ENCODE peak calls at places on chromosomes 16 and 17, in four cellular contexts. E, C, I and B are unnamed samples.
A peak's percentile ranks its signal among the peaks of the same experiment; 100 is the strongest.

GRCh38 chr17:75750661-75751423 is 14.2 kb downstream of the GALK1 start:
- DNase-seq in I (no peak), C (no peak), E (peak; percentile 31), B (no peak)

GRCh38 chr16:57941016-57941656 is 29.8 kb downstream of the CNGB1 start:
- DNase-seq in C (peak; percentile 92), E (no peak), I (peak; percentile 41), B (no peak)

GRCh38 chr16:2469399-2470233 is 1.5 kb upstream of the NTN3 start:
- DNase-seq in E (no peak), C (no peak), I (no peak), B (no peak)

GRCh38 chr17:2090804-2091534 is 36.1 kb downstream of the HIC1 start:
- DNase-seq in C (no peak), E (peak; percentile 51), I (peak; percentile 71), B (peak; percentile 53)

GRCh38 chr16:70250748-70251650 is 741 bp downstream of the EXOSC6 start:
- DNase-seq in C (peak; percentile 55), I (peak; percentile 45), E (peak; percentile 73), B (peak; percentile 62)

GRCh38 chr16:24151482-24151939 is 104.6 kb upstream of the CACNG3 start:
- DNase-seq in I (no peak), C (no peak), E (no peak), B (no peak)

GRCh38 chr16:85385463-85386331 is 227.4 kb upstream of the GSE1 start:
- DNase-seq in I (no peak), C (peak; percentile 20), E (peak; percentile 32), B (peak; percentile 79)

GRCh38 chr16:27585200-27585599 is 35.3 kb downstream of the KATNIP start:
- DNase-seq in I (no peak), E (no peak), C (no peak), B (no peak)

GRCh38 chr16:14344292-14344691 is 273.2 kb downstream of the MRTFB start:
- DNase-seq in I (no peak), E (no peak), C (no peak), B (no peak)

GRCh38 chr16:89765292-89765810 is 44.0 kb downstream of the ZNF276 start:
- DNase-seq in C (no peak), E (peak; percentile 36), I (no peak), B (no peak)

GRCh38 chr16:88885693-88886253 is 19.3 kb upstream of the PABPN1L start:
- DNase-seq in C (no peak), I (no peak), E (no peak), B (no peak)

GRCh38 chr16:49866533-49867155 is 10.7 kb upstream of the ZNF423 start:
- DNase-seq in I (no peak), C (no peak), E (no peak), B (peak; percentile 37)

GRCh38 chr16:12291989-12292759 is 315.6 kb downstream of the SNX29 start:
- DNase-seq in E (no peak), I (no peak), C (no peak), B (no peak)

GRCh38 chr16:89764711-89765201 is 43.4 kb downstream of the ZNF276 start:
- DNase-seq in C (no peak), I (no peak), E (peak; percentile 67), B (no peak)

GRCh38 chr16:66695474-66695934 is 1.0 kb downstream of the CMTM4 start:
- DNase-seq in I (no peak), C (no peak), E (no peak), B (no peak)

GRCh38 chr16:31470615-31471014 is 1.3 kb upstream of the TGFB1I1 start:
- DNase-seq in I (no peak), C (no peak), E (no peak), B (no peak)

GRCh38 chr17:60139438-60140285 is 10.1 kb upstream of the CA4 start:
- DNase-seq in E (peak; percentile 85), C (peak; percentile 11), I (peak; percentile 57), B (peak; percentile 94)
- TF ChIP-seq CTCF in E (peak; percentile 59), C (no peak), I (peak; percentile 84), B (peak; percentile 16)

GRCh38 chr16:54934536-54935410 is 4.1 kb downstream of the IRX5 start:
- DNase-seq in I (no peak), C (no peak), E (no peak), B (peak; percentile 64)
- TF ChIP-seq CTCF in I (no peak), C (peak; percentile 42), E (no peak), B (peak; percentile 48)

GRCh38 chr16:29767062-29767461 is 11.0 kb upstream of the ZG16 start:
- DNase-seq in C (no peak), I (no peak), E (no peak), B (no peak)
- TF ChIP-seq CTCF in C (no peak), I (no peak), E (no peak), B (no peak)

DNA sequence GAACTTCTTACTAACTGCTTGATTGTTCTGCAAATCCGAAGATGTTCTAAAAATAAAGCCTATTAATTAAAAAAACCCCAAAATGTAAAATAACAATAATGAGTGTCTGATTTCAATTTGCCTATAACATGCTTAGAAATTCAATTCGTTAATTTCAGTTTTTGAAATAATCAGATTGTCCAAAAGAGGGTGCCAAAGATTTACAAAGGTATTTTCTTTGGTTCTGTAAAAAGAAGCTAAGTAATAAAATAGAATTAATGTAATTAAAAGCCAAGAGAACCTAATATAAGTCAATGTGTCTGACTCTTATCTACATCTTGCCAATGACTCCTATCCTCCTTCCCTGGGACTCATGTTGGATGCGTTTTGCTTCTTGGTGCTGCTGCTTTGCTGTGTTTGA is 75.0 kb upstream of the CPHXL start:
- DNase-seq in C (no peak), E (no peak), I (no peak), B (no peak)
- TF ChIP-seq CTCF in C (no peak), E (no peak), I (peak; percentile 33), B (peak; percentile 16)

DNA sequence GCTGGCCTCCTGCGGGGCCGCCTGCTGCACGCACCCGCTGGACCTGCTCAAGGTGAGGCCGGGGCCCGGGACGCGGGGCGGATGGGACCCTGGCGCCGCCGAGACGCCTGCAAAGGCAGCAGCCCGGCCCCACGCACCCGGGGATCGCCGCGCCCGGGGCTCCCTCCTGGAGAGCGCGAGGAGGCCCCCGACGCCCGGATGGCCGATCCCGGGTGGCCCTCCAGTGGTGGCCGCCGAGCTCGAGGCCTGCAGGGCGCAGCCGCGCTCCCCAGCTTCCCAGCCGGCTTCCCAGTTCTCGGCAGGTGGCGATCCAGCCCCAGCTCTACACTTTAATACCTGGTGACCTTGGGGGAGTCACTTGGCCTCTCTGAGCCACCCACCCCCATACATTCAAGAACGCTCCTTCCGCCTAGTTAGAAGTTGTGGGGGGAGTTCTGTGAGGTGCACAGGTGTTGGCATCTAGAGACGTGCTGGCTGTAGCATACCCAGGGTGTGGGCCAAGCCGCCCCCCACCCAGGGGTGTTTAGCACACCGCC is 452 bp downstream of the SLC25A10 start:
- DNase-seq in I (no peak), E (no peak), C (peak; percentile 62), B (peak; percentile 55)
- TF ChIP-seq CTCF in I (peak; percentile 46), E (no peak), C (no peak), B (no peak)

GRCh38 chr17:59534583-59534982 is 30.8 kb upstream of the DHX40 start:
- DNase-seq in I (no peak), C (no peak), E (no peak), B (no peak)
- TF ChIP-seq CTCF in I (peak; percentile 14), C (peak; percentile 35), E (no peak), B (no peak)

GRCh38 chr17:38561416-38562214 is 44.1 kb downstream of the SRCIN1 start:
- DNase-seq in C (no peak), I (no peak), E (no peak), B (peak; percentile 70)
- TF ChIP-seq CTCF in C (no peak), I (no peak), E (no peak), B (peak; percentile 17)